ENCODE peak calls at places on chromosomes 11 and 22, in five cellular contexts. Z is IMR-90, P is tibial nerve, T is ovary, O is lower leg skin. Q is an unnamed sample.

GRCh38 chr11:1223346-1224108 is 661 bp downstream of the MUC5B start:
- DNase-seq in Z (no peak), P (no peak), T (peak; percentile 26), O (peak; percentile 81), Q (no peak)

GRCh38 chr11:75558939-75559843 is 2.9 kb upstream of the SERPINH1 start:
- DNase-seq in Z (peak; percentile 75), P (peak; percentile 61), T (peak; percentile 79), O (no peak), Q (no peak)

GRCh38 chr11:108496643-108497256 is 1.4 kb downstream of the POGLUT3 start:
- DNase-seq in Z (peak; percentile 31), P (no peak), T (no peak), O (no peak), Q (no peak)

GRCh38 chr11:17496406-17496805 is 19.8 kb upstream of the ABCC8 start:
- DNase-seq in Z (no peak), P (no peak), T (no peak), O (no peak), Q (no peak)

GRCh38 chr22:39252461-39253391 is 7.9 kb upstream of the PDGFB start:
- DNase-seq in Z (peak; percentile 25), P (no peak), T (no peak), O (no peak), Q (no peak)

GRCh38 chr11:122226810-122227379 is 110.9 kb upstream of the BLID start:
- DNase-seq in Z (no peak), P (no peak), T (no peak), O (no peak), Q (no peak)

GRCh38 chr11:128420943-128421342 is 166.4 kb downstream of the ETS1 start:
- DNase-seq in Z (peak; percentile 99), P (no peak), T (no peak), O (no peak), Q (no peak)

GRCh38 chr22:17501679-17502285 is 61.5 kb upstream of the SLC25A18 start:
- DNase-seq in Z (peak; percentile 66), P (peak; percentile 63), T (no peak), O (no peak), Q (peak; percentile 13)

GRCh38 chr11:4167292-4167691 is 72.7 kb downstream of the RRM1 start:
- DNase-seq in Z (no peak), P (no peak), T (no peak), O (no peak), Q (no peak)

GRCh38 chr22:25368271-25368670 is 148.8 kb downstream of the CRYBB2 start:
- DNase-seq in Z (peak; percentile 77), P (no peak), T (no peak), O (no peak), Q (peak; percentile 53)

GRCh38 chr22:20418211-20418788 is 19.3 kb downstream of the SCARF2 start:
- DNase-seq in Z (peak; percentile 80), P (peak; percentile 71), T (peak; percentile 90), O (peak; percentile 96), Q (peak; percentile 73)

GRCh38 chr22:42180349-42180842 is 49.8 kb upstream of the CYP2D6 start:
- DNase-seq in Z (peak; percentile 34), P (peak; percentile 53), T (peak; percentile 63), O (no peak), Q (no peak)

GRCh38 chr22:41092023-41092817 is at the start of gene EP300:
- DNase-seq in Z (peak; percentile 68), P (peak; percentile 88), T (peak; percentile 86), O (peak; percentile 97), Q (peak; percentile 28)

GRCh38 chr22:30202531-30203006 is 44.0 kb downstream of the LIF start:
- DNase-seq in Z (peak; percentile 69), P (no peak), T (peak; percentile 69), O (peak; percentile 87), Q (no peak)

GRCh38 chr22:31049815-31050420 is 31.2 kb upstream of the SMTN start:
- DNase-seq in Z (no peak), P (no peak), T (no peak), O (no peak), Q (no peak)

GRCh38 chr22:30490399-30490798 is 15.1 kb downstream of the SEC14L4 start:
- DNase-seq in Z (no peak), P (no peak), T (no peak), O (no peak), Q (no peak)

GRCh38 chr22:44448271-44448780 is 49.7 kb downstream of the RTL6 start:
- DNase-seq in Z (peak; percentile 94), P (peak; percentile 54), T (peak; percentile 85), O (peak; percentile 80), Q (peak; percentile 68)

GRCh38 chr22:36141481-36141880 is 19.1 kb downstream of the APOL3 start:
- DNase-seq in Z (no peak), P (no peak), T (no peak), O (no peak), Q (no peak)

GRCh38 chr11:460331-461199 is 10.5 kb downstream of the PTDSS2 start:
- DNase-seq in Z (no peak), P (no peak), T (no peak), O (no peak), Q (no peak)

GRCh38 chr11:95565692-95566091 is 223.9 kb downstream of the FAM76B start:
- DNase-seq in Z (no peak), P (no peak), T (no peak), O (no peak), Q (no peak)

GRCh38 chr11:43576834-43577521 is 103.6 kb upstream of the HSD17B12 start:
- DNase-seq in Z (peak; percentile 49), P (peak; percentile 26), T (peak; percentile 60), O (no peak), Q (no peak)

GRCh38 chr11:86672007-86672621 is at the start of gene ME3:
- DNase-seq in Z (peak; percentile 44), P (peak; percentile 33), T (peak; percentile 84), O (peak; percentile 93), Q (no peak)

GRCh38 chr11:68322031-68322388 is 9.6 kb downstream of the LRP5 start:
- DNase-seq in Z (no peak), P (no peak), T (no peak), O (no peak), Q (no peak)

GRCh38 chr11:67409261-67409666 is 5.4 kb downstream of the TBC1D10C start:
- DNase-seq in Z (no peak), P (no peak), T (no peak), O (no peak), Q (no peak)

GRCh38 chr11:110088535-110089344 is 4.5 kb upstream of the ZC3H12C start:
- DNase-seq in Z (no peak), P (no peak), T (no peak), O (no peak), Q (no peak)

GRCh38 chr11:95768521-95768920 is 21.1 kb downstream of the FAM76B start:
- DNase-seq in Z (peak; percentile 9), P (no peak), T (no peak), O (no peak), Q (no peak)

GRCh38 chr22:26893034-26893710 is 235.8 kb downstream of the MIAT start:
- DNase-seq in Z (no peak), P (no peak), T (no peak), O (no peak), Q (no peak)

GRCh38 chr11:122633219-122633829 is 22.2 kb upstream of the UBASH3B start:
- DNase-seq in Z (peak; percentile 69), P (no peak), T (no peak), O (no peak), Q (no peak)

GRCh38 chr11:24391165-24391564 is 105.7 kb upstream of the LUZP2 start:
- DNase-seq in Z (peak; percentile 87), P (no peak), T (no peak), O (no peak), Q (peak; percentile 5)

GRCh38 chr11:37972691-37973090 is 1374.7 kb upstream of the RAG2 start:
- DNase-seq in Z (no peak), P (no peak), T (no peak), O (no peak), Q (no peak)

DNA sequence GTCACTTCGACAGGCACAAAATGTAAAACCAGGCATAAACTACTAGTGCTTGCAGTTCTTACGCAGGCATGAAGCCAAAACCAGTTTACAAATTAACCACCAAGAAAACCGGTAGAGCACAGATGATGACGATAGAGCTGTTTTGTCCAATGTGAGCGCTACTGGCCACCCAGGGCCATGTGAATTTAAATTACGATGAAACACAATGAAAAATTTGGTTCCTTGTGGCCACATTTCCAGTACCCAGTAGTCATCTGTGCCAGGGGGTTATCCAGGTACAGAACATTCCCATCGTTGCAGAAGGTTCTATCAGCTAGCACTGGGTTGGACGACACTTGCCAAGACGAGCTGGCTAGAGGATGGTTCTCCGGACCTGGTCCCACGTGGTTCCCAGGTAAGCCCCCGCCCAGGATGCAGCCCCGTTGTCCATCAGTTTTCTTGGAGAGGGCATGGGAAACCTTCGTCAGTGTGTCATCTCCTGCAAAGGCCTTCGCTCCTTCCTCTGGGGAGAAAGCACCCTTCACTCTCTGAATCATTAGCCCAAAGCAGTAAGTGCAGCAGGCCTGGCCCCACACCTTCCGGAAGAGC is 1.1 kb upstream of the CD81 start:
- DNase-seq in Z (no peak), P (no peak), T (no peak), O (no peak), Q (no peak)
- TF ChIP-seq POLR2A in Z (no peak), P (no peak), T (no peak), O (no peak), Q (no peak)

GRCh38 chr11:64893194-64894069 is 15.0 kb upstream of the EHD1 start:
- DNase-seq in Z (no peak), P (no peak), T (no peak), O (no peak), Q (no peak)
- TF ChIP-seq POLR2A in Z (no peak), P (no peak), T (no peak), O (no peak), Q (no peak)

DNA sequence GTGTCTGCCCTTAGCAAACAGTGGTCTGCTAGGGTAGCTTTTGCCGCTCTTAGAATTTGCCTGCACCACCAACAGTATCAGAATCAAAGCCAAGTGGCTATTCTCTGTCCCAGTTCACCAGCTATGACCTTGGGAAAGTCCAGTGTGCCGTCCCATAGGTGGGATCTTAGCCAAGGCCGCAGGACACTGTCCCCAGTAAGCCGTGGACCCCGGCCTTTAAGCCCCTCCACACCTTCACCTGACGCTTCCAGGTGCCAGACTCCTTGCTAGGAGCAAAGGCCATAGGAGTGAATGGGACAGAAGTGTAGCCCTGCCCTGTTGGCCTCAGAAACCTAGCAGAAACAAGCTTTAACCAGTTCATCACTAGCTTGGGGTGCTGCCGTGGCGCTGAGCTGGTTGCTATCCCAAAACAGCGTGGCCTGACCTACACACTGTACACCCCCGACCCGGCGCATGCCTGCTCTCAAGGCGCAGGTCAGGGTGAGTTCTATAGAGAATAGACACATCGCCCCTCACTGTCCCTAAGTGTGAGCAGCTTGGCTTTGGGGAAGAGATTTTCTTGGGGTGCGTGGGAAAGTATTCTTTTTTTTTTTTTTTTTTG is 4.5 kb downstream of the FADD start:
- DNase-seq in Z (no peak), P (no peak), T (no peak), O (no peak), Q (no peak)
- TF ChIP-seq POLR2A in Z (no peak), P (no peak), T (no peak), O (no peak), Q (no peak)

DNA sequence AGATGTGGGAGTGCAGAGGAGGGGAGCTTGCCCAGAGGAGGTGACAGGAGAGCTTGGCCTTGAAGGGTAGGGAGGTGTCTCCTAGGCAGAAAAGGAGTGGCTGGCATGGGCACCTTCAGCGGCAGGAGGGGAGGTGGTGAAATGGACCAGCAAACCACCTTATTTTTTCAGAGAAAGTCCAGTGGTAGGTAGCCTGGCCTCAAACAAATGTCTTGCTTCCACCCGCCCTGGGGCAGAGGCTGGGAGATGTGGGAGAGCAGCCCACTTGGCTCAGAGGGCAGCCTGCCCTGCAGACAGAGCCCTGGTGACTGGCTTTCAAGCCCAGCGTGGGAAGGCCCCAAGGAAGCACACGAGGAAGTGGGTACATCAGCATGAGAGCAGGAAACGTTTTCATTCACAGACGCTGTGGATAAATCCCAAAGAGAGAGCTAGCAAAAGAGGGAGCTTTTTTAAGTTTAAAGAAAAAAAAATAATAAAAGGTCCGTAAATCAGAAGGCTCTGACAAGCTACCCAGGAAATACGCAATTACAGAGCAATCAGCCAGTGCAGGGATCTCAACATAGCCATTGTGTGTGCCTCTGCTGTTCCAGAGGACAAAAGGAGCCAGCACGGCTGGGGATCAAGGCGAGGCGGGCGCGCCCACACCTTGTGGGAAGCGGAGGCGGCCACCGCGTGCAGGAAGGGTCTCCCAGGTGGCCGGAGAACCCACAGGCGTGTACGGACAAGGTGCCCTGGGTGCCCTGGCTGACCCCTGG is 238.7 kb upstream of the PLET1 start:
- DNase-seq in Z (no peak), P (no peak), T (no peak), O (no peak), Q (no peak)
- TF ChIP-seq POLR2A in Z (no peak), P (no peak), T (no peak), O (no peak), Q (no peak)